ENCODE peak calls at places on chromosomes 1 and 21, in six cellular contexts. One of them, this sample, is unnamed.

GRCh38 chr1:98203461-98203860 is 282.6 kb upstream of the DPYD start:
- DNase-seq in AG08395: no peak
- DNase-seq in fibroblast of mammary gland: peak
- DNase-seq in stromal cell of bone marrow: no peak
- DNase-seq in LoVo: no peak
- DNase-seq in M059J: peak
- DNase-seq in this sample: no peak

GRCh38 chr21:41045534-41046268 is 122.3 kb upstream of the BACE2 start:
- DNase-seq in AG08395: no peak
- DNase-seq in fibroblast of mammary gland: no peak
- DNase-seq in stromal cell of bone marrow: no peak
- DNase-seq in LoVo: peak
- DNase-seq in M059J: no peak
- DNase-seq in this sample: peak

GRCh38 chr1:30685796-30686165 is 37.6 kb downstream of the MATN1 start:
- DNase-seq in AG08395: no peak
- DNase-seq in fibroblast of mammary gland: no peak
- DNase-seq in stromal cell of bone marrow: no peak
- DNase-seq in LoVo: no peak
- DNase-seq in M059J: no peak
- DNase-seq in this sample: no peak

GRCh38 chr1:21229246-21230000 is 52.7 kb upstream of the EIF4G3 start:
- DNase-seq in AG08395: no peak
- DNase-seq in fibroblast of mammary gland: peak
- DNase-seq in stromal cell of bone marrow: peak
- DNase-seq in LoVo: no peak
- DNase-seq in M059J: no peak
- DNase-seq in this sample: no peak

GRCh38 chr21:32750405-32750804 is 21.1 kb downstream of the PAXBP1 start:
- DNase-seq in AG08395: no peak
- DNase-seq in fibroblast of mammary gland: no peak
- DNase-seq in stromal cell of bone marrow: no peak
- DNase-seq in LoVo: no peak
- DNase-seq in M059J: no peak
- DNase-seq in this sample: no peak

GRCh38 chr1:91651671-91652071 is 151.0 kb downstream of the CDC7 start:
- DNase-seq in AG08395: no peak
- DNase-seq in fibroblast of mammary gland: peak
- DNase-seq in stromal cell of bone marrow: peak
- DNase-seq in LoVo: peak
- DNase-seq in M059J: peak
- DNase-seq in this sample: no peak

GRCh38 chr1:153799566-153800465 is 24.6 kb downstream of the SLC27A3 start:
- DNase-seq in AG08395: no peak
- DNase-seq in fibroblast of mammary gland: no peak
- DNase-seq in stromal cell of bone marrow: no peak
- DNase-seq in LoVo: no peak
- DNase-seq in M059J: no peak
- DNase-seq in this sample: no peak

GRCh38 chr1:47474278-47475193 is 36.7 kb downstream of the FOXD2 start:
- DNase-seq in AG08395: no peak
- DNase-seq in fibroblast of mammary gland: no peak
- DNase-seq in stromal cell of bone marrow: no peak
- DNase-seq in LoVo: peak
- DNase-seq in M059J: no peak
- DNase-seq in this sample: no peak

GRCh38 chr1:224542783-224543440 is 73.2 kb upstream of the CNIH3 start:
- DNase-seq in AG08395: peak
- DNase-seq in fibroblast of mammary gland: peak
- DNase-seq in stromal cell of bone marrow: peak
- DNase-seq in LoVo: peak
- DNase-seq in M059J: peak
- DNase-seq in this sample: peak

GRCh38 chr21:29025328-29025713 is 853 bp downstream of the USP16 start:
- DNase-seq in AG08395: peak
- DNase-seq in fibroblast of mammary gland: peak
- DNase-seq in stromal cell of bone marrow: no peak
- DNase-seq in LoVo: peak
- DNase-seq in M059J: peak
- DNase-seq in this sample: peak

GRCh38 chr1:226082959-226083302 is 20.4 kb downstream of the H3-3A start:
- DNase-seq in AG08395: peak
- DNase-seq in fibroblast of mammary gland: peak
- DNase-seq in stromal cell of bone marrow: no peak
- DNase-seq in LoVo: peak
- DNase-seq in M059J: peak
- DNase-seq in this sample: peak

GRCh38 chr1:117061986-117062415 is 1.9 kb downstream of the TTF2 start:
- DNase-seq in AG08395: peak
- DNase-seq in fibroblast of mammary gland: peak
- DNase-seq in stromal cell of bone marrow: peak
- DNase-seq in LoVo: no peak
- DNase-seq in M059J: peak
- DNase-seq in this sample: no peak

GRCh38 chr1:25472494-25472893 is 41.8 kb downstream of the MACO1 start:
- DNase-seq in AG08395: no peak
- DNase-seq in fibroblast of mammary gland: no peak
- DNase-seq in stromal cell of bone marrow: no peak
- DNase-seq in LoVo: no peak
- DNase-seq in M059J: no peak
- DNase-seq in this sample: peak

This sample was measured in NCI-H69.